ENCODE peak calls at places on chromosomes 16 and 17, in ten cellular contexts. One of them, this sample, is unnamed.

GRCh38 chr16:25256821-25257503 is 683 bp downstream of the ZKSCAN2 start:
- DNase-seq in body of pancreas: peak
- DNase-seq in NCI-H510A: no peak
- DNase-seq in Kasumi-1: no peak
- DNase-seq in AG10803: peak
- DNase-seq in AG09309: no peak
- DNase-seq in endothelial cell of umbilical vein: no peak
- DNase-seq in amniotic stem cell: peak
- DNase-seq in lower lobe of right lung: peak
- DNase-seq in MM.1S: no peak
- DNase-seq in this sample: no peak

GRCh38 chr17:43975898-43976297 is 22.2 kb upstream of the PYY start:
- DNase-seq in body of pancreas: no peak
- DNase-seq in NCI-H510A: no peak
- DNase-seq in Kasumi-1: no peak
- DNase-seq in AG10803: no peak
- DNase-seq in AG09309: no peak
- DNase-seq in endothelial cell of umbilical vein: no peak
- DNase-seq in amniotic stem cell: no peak
- DNase-seq in lower lobe of right lung: no peak
- DNase-seq in MM.1S: no peak
- DNase-seq in this sample: no peak

GRCh38 chr17:76968707-76969597 is 100.7 kb downstream of the MGAT5B start:
- DNase-seq in body of pancreas: peak
- DNase-seq in NCI-H510A: peak
- DNase-seq in Kasumi-1: peak
- DNase-seq in AG10803: no peak
- DNase-seq in AG09309: no peak
- DNase-seq in endothelial cell of umbilical vein: no peak
- DNase-seq in amniotic stem cell: no peak
- DNase-seq in lower lobe of right lung: peak
- DNase-seq in MM.1S: peak
- DNase-seq in this sample: no peak

GRCh38 chr17:5535436-5535835 is 48.9 kb downstream of the NLRP1 start:
- DNase-seq in body of pancreas: no peak
- DNase-seq in NCI-H510A: no peak
- DNase-seq in Kasumi-1: no peak
- DNase-seq in AG10803: no peak
- DNase-seq in AG09309: no peak
- DNase-seq in endothelial cell of umbilical vein: no peak
- DNase-seq in amniotic stem cell: no peak
- DNase-seq in lower lobe of right lung: no peak
- DNase-seq in MM.1S: no peak
- DNase-seq in this sample: no peak

GRCh38 chr17:65593870-65594584 is 32.6 kb upstream of the AXIN2 start:
- DNase-seq in body of pancreas: no peak
- DNase-seq in NCI-H510A: no peak
- DNase-seq in Kasumi-1: no peak
- DNase-seq in AG10803: peak
- DNase-seq in AG09309: no peak
- DNase-seq in endothelial cell of umbilical vein: no peak
- DNase-seq in amniotic stem cell: no peak
- DNase-seq in lower lobe of right lung: no peak
- DNase-seq in MM.1S: no peak
- DNase-seq in this sample: no peak

GRCh38 chr17:70752966-70753467 is 583.7 kb downstream of the KCNJ2 start:
- DNase-seq in body of pancreas: no peak
- DNase-seq in NCI-H510A: no peak
- DNase-seq in Kasumi-1: no peak
- DNase-seq in AG10803: no peak
- DNase-seq in AG09309: no peak
- DNase-seq in endothelial cell of umbilical vein: no peak
- DNase-seq in amniotic stem cell: no peak
- DNase-seq in lower lobe of right lung: no peak
- DNase-seq in MM.1S: no peak
- DNase-seq in this sample: no peak

GRCh38 chr16:24834459-24835335 is 11.1 kb upstream of the SLC5A11 start:
- DNase-seq in body of pancreas: no peak
- DNase-seq in NCI-H510A: no peak
- DNase-seq in Kasumi-1: peak
- DNase-seq in AG10803: peak
- DNase-seq in AG09309: no peak
- DNase-seq in endothelial cell of umbilical vein: peak
- DNase-seq in amniotic stem cell: no peak
- DNase-seq in lower lobe of right lung: no peak
- DNase-seq in MM.1S: peak
- DNase-seq in this sample: no peak

GRCh38 chr17:22131740-22132139 is 439.4 kb downstream of the KCNJ18 start:
- DNase-seq in body of pancreas: no peak
- DNase-seq in NCI-H510A: no peak
- DNase-seq in Kasumi-1: no peak
- DNase-seq in AG10803: no peak
- DNase-seq in AG09309: no peak
- DNase-seq in endothelial cell of umbilical vein: no peak
- DNase-seq in amniotic stem cell: no peak
- DNase-seq in lower lobe of right lung: no peak
- DNase-seq in MM.1S: no peak
- DNase-seq in this sample: no peak

GRCh38 chr16:89393731-89394406 is 96.5 kb downstream of the ANKRD11 start:
- DNase-seq in body of pancreas: no peak
- DNase-seq in NCI-H510A: no peak
- DNase-seq in Kasumi-1: no peak
- DNase-seq in AG10803: peak
- DNase-seq in AG09309: no peak
- DNase-seq in endothelial cell of umbilical vein: peak
- DNase-seq in amniotic stem cell: no peak
- DNase-seq in lower lobe of right lung: peak
- DNase-seq in MM.1S: no peak
- DNase-seq in this sample: no peak

GRCh38 chr17:47607481-47607880 is 42.2 kb upstream of the KPNB1 start:
- DNase-seq in body of pancreas: no peak
- DNase-seq in NCI-H510A: no peak
- DNase-seq in Kasumi-1: no peak
- DNase-seq in AG10803: no peak
- DNase-seq in AG09309: no peak
- DNase-seq in endothelial cell of umbilical vein: no peak
- DNase-seq in amniotic stem cell: no peak
- DNase-seq in lower lobe of right lung: no peak
- DNase-seq in MM.1S: peak
- DNase-seq in this sample: no peak

GRCh38 chr17:70564006-70564620 is 394.8 kb downstream of the KCNJ2 start:
- DNase-seq in body of pancreas: no peak
- DNase-seq in NCI-H510A: no peak
- DNase-seq in Kasumi-1: no peak
- DNase-seq in AG10803: no peak
- DNase-seq in AG09309: no peak
- DNase-seq in endothelial cell of umbilical vein: peak
- DNase-seq in amniotic stem cell: no peak
- DNase-seq in lower lobe of right lung: no peak
- DNase-seq in MM.1S: no peak
- DNase-seq in this sample: peak

GRCh38 chr16:4159726-4160125 is 43.5 kb upstream of the ADCY9 start:
- DNase-seq in body of pancreas: no peak
- DNase-seq in NCI-H510A: no peak
- DNase-seq in Kasumi-1: no peak
- DNase-seq in AG10803: peak
- DNase-seq in AG09309: no peak
- DNase-seq in endothelial cell of umbilical vein: no peak
- DNase-seq in amniotic stem cell: no peak
- DNase-seq in lower lobe of right lung: no peak
- DNase-seq in MM.1S: no peak
- DNase-seq in this sample: no peak

GRCh38 chr16:87043273-87044030 is 273.7 kb downstream of the C16orf95 start:
- DNase-seq in body of pancreas: no peak
- DNase-seq in NCI-H510A: no peak
- DNase-seq in Kasumi-1: no peak
- DNase-seq in AG10803: peak
- DNase-seq in AG09309: no peak
- DNase-seq in endothelial cell of umbilical vein: peak
- DNase-seq in amniotic stem cell: no peak
- DNase-seq in lower lobe of right lung: no peak
- DNase-seq in MM.1S: no peak
- DNase-seq in this sample: no peak

This sample was measured in AG09319.